ENCODE peak calls at places on chromosomes 3 and 15, in seven cellular contexts. U, P, Z, M, K, E and A are unnamed samples.

GRCh38 chr15:63072809-63073277 is 30.3 kb downstream of the TPM1 start:
- DNase-seq in U (no peak), P (no peak), Z (no peak), M (no peak), K (no peak), E (no peak), A (no peak)

GRCh38 chr3:139774570-139775302 is 97.0 kb upstream of the NMNAT3 start:
- DNase-seq in U (no peak), P (peak), Z (peak), M (no peak), K (peak), E (peak), A (no peak)

GRCh38 chr3:58005662-58006061 is 2.6 kb upstream of the FLNB start:
- DNase-seq in U (no peak), P (no peak), Z (peak), M (no peak), K (no peak), E (peak), A (no peak)

GRCh38 chr3:107344722-107345121 is 32.5 kb upstream of the CCDC54 start:
- DNase-seq in U (no peak), P (no peak), Z (no peak), M (no peak), K (no peak), E (peak), A (no peak)

GRCh38 chr15:72184165-72184811 is 13.3 kb downstream of the GRAMD2A start:
- DNase-seq in U (no peak), P (peak), Z (peak), M (no peak), K (no peak), E (peak), A (peak)

GRCh38 chr3:49492969-49493368 is 22.9 kb downstream of the DAG1 start:
- DNase-seq in U (no peak), P (no peak), Z (no peak), M (no peak), K (no peak), E (no peak), A (no peak)

GRCh38 chr3:101010316-101010715 is 17.1 kb upstream of the ABI3BP start:
- DNase-seq in U (no peak), P (no peak), Z (peak), M (no peak), K (no peak), E (peak), A (no peak)

GRCh38 chr3:170961616-170962400 is 53.4 kb upstream of the EIF5A2 start:
- DNase-seq in U (no peak), P (no peak), Z (peak), M (no peak), K (peak), E (peak), A (no peak)

GRCh38 chr3:65181397-65181871 is 493.6 kb upstream of the ADAMTS9 start:
- DNase-seq in U (no peak), P (no peak), Z (no peak), M (no peak), K (no peak), E (no peak), A (no peak)

GRCh38 chr3:67940200-67940952 is 286.0 kb upstream of the SUCLG2 start:
- DNase-seq in U (no peak), P (peak), Z (peak), M (no peak), K (no peak), E (peak), A (no peak)
- TF ChIP-seq CTCF in U (no peak), P (peak), Z (no peak), M (no peak), K (no peak), E (no peak), A (no peak)

DNA sequence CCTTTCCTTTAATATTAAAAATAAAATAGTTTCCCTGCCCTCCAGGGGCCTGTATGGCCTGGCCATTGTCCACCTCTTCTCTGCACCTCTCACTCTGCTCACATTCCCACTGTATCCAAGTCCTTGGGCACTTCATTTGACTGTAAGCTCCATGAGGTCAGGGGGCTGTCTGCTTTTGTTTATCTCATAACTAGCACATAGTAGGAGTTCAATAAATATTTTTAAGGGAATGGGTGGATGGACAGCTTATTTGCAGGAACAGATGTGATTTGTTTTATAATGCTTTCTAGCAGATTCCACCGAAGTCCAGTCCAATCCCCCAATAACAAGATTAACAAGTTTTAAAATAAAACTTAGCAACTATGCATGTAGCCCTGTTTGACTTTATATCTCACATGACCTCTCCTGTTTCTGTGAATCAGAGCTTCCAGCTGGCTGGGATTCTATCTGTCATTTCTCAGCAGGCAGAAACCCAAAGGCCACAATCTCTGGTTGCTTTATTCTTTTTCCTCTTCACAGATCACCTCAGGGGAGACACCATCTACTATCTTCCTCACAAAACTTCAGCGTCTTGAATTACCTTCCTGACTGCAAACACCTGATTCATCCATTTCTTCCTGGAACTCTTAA is 123.0 kb upstream of the NR2F2 start:
- DNase-seq in U (no peak), P (no peak), Z (no peak), M (no peak), K (no peak), E (peak), A (no peak)
- H3K4me3 ChIP-seq in U (no peak), P (no peak), Z (no peak), M (no peak), K (no peak), E (no peak), A (no peak)

GRCh38 chr3:104943931-104944330 is 422.8 kb upstream of the ALCAM start:
- DNase-seq in U (no peak), P (no peak), Z (no peak), M (no peak), K (no peak), E (peak), A (no peak)

GRCh38 chr3:104941785-104942184 is 424.9 kb upstream of the ALCAM start:
- DNase-seq in U (no peak), P (no peak), Z (no peak), M (no peak), K (no peak), E (no peak), A (no peak)

GRCh38 chr3:104933981-104934380 is 432.7 kb upstream of the ALCAM start:
- DNase-seq in U (no peak), P (no peak), Z (no peak), M (no peak), K (no peak), E (peak), A (no peak)

DNA sequence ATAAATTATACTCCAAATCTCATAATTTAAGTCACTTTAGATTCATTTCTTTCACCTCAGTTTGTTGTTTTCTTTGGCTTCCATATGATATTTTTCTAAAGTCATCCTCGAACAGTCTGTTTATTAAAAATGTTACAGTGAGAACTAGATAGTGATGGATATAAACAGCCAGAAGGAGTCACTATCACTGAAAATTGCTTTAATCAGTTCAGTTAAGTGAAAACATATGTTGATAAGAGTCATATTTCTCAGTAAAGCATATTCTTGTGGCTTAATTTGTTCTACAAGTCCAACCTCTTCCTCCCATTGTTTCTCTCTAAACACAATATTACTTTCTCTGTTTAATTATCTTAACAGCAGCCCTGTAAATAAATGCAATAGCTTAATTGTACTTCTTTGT is 427.5 kb upstream of the ALCAM start:
- DNase-seq in U (no peak), P (no peak), Z (peak), M (no peak), K (no peak), E (peak), A (no peak)
- TF ChIP-seq CTCF in U (no peak), P (no peak), Z (no peak), M (no peak), K (no peak), E (no peak), A (no peak)

DNA sequence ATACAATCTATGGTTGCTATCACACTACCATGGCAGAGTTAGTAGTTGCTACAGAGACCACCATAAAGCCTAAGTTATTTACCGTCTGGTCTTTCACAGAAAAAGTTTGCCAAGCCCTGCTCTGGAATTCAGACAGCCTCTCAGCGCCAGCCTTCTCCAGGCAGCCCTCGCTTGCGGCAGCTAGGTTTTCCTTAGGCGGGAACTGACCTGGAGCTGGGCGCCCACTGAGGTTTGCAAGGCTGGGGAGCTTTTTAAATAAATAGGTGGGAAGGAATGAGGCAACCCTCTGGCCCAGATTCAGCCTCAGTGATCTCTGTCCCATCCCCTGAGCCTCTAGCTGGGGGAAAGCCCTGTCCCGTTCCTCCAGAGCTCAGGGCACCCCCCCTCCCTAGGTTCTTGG is 1.2 kb downstream of the CTSH start:
- DNase-seq in U (no peak), P (no peak), Z (peak), M (no peak), K (no peak), E (no peak), A (no peak)
- H3K4me3 ChIP-seq in U (peak), P (no peak), Z (no peak), M (peak), K (no peak), E (no peak), A (peak)

GRCh38 chr15:100133981-100134711 is 207.6 kb downstream of the ADAMTS17 start:
- DNase-seq in U (no peak), P (no peak), Z (no peak), M (no peak), K (no peak), E (no peak), A (no peak)

GRCh38 chr15:100131321-100132224 is 210.2 kb downstream of the ADAMTS17 start:
- DNase-seq in U (no peak), P (peak), Z (no peak), M (no peak), K (no peak), E (peak), A (no peak)

GRCh38 chr15:100129677-100130076 is 212.1 kb downstream of the ADAMTS17 start:
- DNase-seq in U (no peak), P (no peak), Z (no peak), M (no peak), K (no peak), E (no peak), A (no peak)

GRCh38 chr15:100132309-100132708 is 209.5 kb downstream of the ADAMTS17 start:
- DNase-seq in U (no peak), P (no peak), Z (no peak), M (no peak), K (no peak), E (no peak), A (no peak)

DNA sequence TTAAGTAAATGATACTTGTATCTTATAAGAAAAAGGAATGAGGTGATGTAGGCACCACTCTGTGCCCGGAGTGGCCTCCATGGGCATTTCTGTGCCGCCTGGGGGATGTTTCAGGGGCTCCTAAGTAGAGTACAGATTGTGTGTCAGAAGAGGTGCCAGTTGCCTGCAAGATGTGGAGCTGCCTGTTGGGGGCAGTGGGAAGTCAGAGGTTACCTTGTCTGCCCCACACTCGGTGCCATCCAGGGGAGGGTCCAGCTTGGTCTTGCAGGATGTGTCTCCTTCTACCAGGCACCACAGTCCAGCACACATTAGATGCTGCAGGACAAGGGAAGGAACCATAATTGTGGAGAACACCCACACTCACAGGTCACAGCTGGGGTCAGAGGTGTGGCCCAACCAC is 208.8 kb downstream of the ADAMTS17 start:
- DNase-seq in U (no peak), P (no peak), Z (no peak), M (no peak), K (no peak), E (no peak), A (no peak)
- TF ChIP-seq CTCF in U (no peak), P (no peak), Z (no peak), M (peak), K (no peak), E (no peak), A (no peak)

GRCh38 chr15:78944202-78944625 is 632 bp downstream of the CTSH start:
- DNase-seq in U (no peak), P (no peak), Z (no peak), M (no peak), K (no peak), E (no peak), A (no peak)
- H3K4me3 ChIP-seq in U (peak), P (peak), Z (peak), M (peak), K (peak), E (peak), A (peak)

GRCh38 chr3:46087871-46088270 is 60.6 kb upstream of the XCR1 start:
- DNase-seq in U (no peak), P (no peak), Z (peak), M (no peak), K (peak), E (peak), A (no peak)
- TF ChIP-seq CTCF in U (no peak), P (peak), Z (peak), M (no peak), K (peak), E (peak), A (no peak)